ENCODE peak calls at places on chromosomes 3 and 15, in four cellular contexts. Z, V, P and H are unnamed samples.

GRCh38 chr3:19898725-19899124 is 35.3 kb downstream of the EFHB start:
- DNase-seq in Z (no peak), V (no peak), P (peak; percentile 73), H (no peak)

GRCh38 chr3:119220970-119221667 is 19.6 kb downstream of the B4GALT4 start:
- DNase-seq in Z (no peak), V (no peak), P (no peak), H (no peak)

GRCh38 chr3:183912895-183913579 is 28.4 kb upstream of the PARL start:
- DNase-seq in Z (no peak), V (no peak), P (peak; percentile 55), H (no peak)

GRCh38 chr3:162103808-162104207 is 607.2 kb downstream of the OTOL1 start:
- DNase-seq in Z (no peak), V (no peak), P (no peak), H (no peak)

GRCh38 chr3:195834675-195835583 is 23.2 kb upstream of the MUC4 start:
- DNase-seq in Z (no peak), V (no peak), P (no peak), H (no peak)

GRCh38 chr15:51878446-51879386 is 49.3 kb downstream of the TMOD3 start:
- DNase-seq in Z (no peak), V (peak; percentile 39), P (no peak), H (no peak)

GRCh38 chr15:65087873-65088642 is 11.5 kb downstream of the KBTBD13 start:
- DNase-seq in Z (no peak), V (no peak), P (no peak), H (no peak)

GRCh38 chr3:27642796-27643195 is 79.3 kb downstream of the EOMES start:
- DNase-seq in Z (no peak), V (no peak), P (no peak), H (no peak)

GRCh38 chr3:142077859-142078500 is 71.4 kb downstream of the TFDP2 start:
- DNase-seq in Z (no peak), V (no peak), P (no peak), H (no peak)

GRCh38 chr3:177810162-177810623 is 612.9 kb upstream of the TBL1XR1 start:
- DNase-seq in Z (no peak), V (no peak), P (peak; percentile 61), H (peak; percentile 86)

GRCh38 chr15:57772223-57772957 is 65.9 kb downstream of the POLR2M start:
- DNase-seq in Z (no peak), V (no peak), P (no peak), H (no peak)

GRCh38 chr3:53844262-53845102 is 1.7 kb downstream of the CHDH start:
- DNase-seq in Z (no peak), V (no peak), P (peak; percentile 85), H (no peak)

GRCh38 chr3:143794793-143795462 is 53.3 kb downstream of the SLC9A9 start:
- DNase-seq in Z (no peak), V (no peak), P (no peak), H (no peak)

GRCh38 chr3:150114873-150115570 is 144.3 kb upstream of the PFN2 start:
- DNase-seq in Z (peak; percentile 69), V (no peak), P (no peak), H (no peak)

GRCh38 chr15:68614621-68615035 is 35.8 kb downstream of the CORO2B start:
- DNase-seq in Z (no peak), V (no peak), P (no peak), H (no peak)

GRCh38 chr3:13269711-13270378 is 150.3 kb downstream of the NUP210 start:
- DNase-seq in Z (no peak), V (no peak), P (no peak), H (no peak)

GRCh38 chr15:39369768-39370167 is 211.1 kb upstream of the THBS1 start:
- DNase-seq in Z (no peak), V (no peak), P (no peak), H (no peak)

GRCh38 chr3:52291508-52292181 is 4.0 kb downstream of the GLYCTK start:
- DNase-seq in Z (no peak), V (no peak), P (no peak), H (no peak)

GRCh38 chr3:194617827-194618226 is 15.4 kb downstream of the TMEM44 start:
- DNase-seq in Z (no peak), V (no peak), P (no peak), H (no peak)

GRCh38 chr3:126461450-126462070 is 14.1 kb downstream of the ZXDC start:
- DNase-seq in Z (no peak), V (no peak), P (no peak), H (no peak)

GRCh38 chr3:185549111-185549510 is 3.3 kb downstream of the LIPH start:
- DNase-seq in Z (no peak), V (no peak), P (no peak), H (peak; percentile 68)

GRCh38 chr3:185555101-185555501 is 2.7 kb upstream of the LIPH start:
- DNase-seq in Z (no peak), V (no peak), P (no peak), H (no peak)

GRCh38 chr3:185552358-185552877 is at the start of gene LIPH:
- DNase-seq in Z (peak; percentile 61), V (peak; percentile 46), P (no peak), H (peak; percentile 48)

DNA sequence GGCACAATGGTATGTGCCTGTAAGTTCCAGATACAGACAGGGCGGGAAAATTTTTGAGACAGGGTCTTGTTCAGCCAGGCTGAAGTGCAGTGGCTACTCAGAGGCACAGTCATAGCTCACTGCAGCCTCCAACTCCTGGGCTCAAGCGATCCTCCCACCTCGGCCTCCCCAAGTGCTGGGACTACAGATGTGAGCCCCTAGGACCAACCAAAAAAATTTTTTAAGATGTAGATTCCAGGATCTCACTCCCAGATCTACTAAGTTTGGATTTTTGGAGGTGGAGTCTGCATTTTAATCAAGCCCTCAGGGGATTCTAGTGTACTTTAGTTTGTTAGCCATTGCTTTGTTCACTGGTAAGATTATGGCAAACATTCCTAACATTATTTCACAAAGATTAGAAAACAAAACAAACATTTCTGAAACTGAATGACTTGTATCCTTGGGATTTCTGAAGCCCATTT is 2.7 kb downstream of the LIPH start:
- DNase-seq in Z (no peak), V (no peak), P (peak; percentile 25), H (peak; percentile 57)
- TF ChIP-seq JUNB in Z (no peak), V (no peak), P (no peak), H (no peak)

DNA sequence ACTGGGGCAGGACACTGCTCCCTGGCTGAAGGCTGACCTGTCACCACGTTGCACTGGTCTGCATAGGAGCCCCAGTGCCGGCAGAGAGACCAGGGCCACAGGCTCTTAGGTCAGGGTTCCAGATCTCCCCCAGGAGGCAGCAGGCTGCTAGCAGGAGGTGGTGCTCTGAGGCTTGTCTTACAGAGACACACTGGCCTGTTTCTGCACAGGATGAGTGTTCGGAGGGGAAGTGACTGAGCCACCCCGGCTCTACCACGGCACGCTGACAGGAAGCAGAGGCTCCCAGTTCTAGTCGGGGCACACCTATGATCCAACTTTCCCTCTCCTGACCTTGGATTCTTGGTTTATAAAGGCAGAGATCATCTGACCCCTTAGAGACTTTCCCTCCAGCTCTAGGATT is 8.6 kb downstream of the FBXL22 start:
- DNase-seq in Z (no peak), V (no peak), P (no peak), H (no peak)
- TF ChIP-seq CHD4 in Z (no peak), V (no peak), P (no peak), H (no peak)

GRCh38 chr15:70383856-70384255 is 286.1 kb upstream of the TLE3 start:
- DNase-seq in Z (no peak), V (no peak), P (no peak), H (no peak)

GRCh38 chr15:70380484-70380883 is 282.8 kb upstream of the TLE3 start:
- DNase-seq in Z (no peak), V (no peak), P (no peak), H (no peak)

GRCh38 chr15:70382009-70382749 is 284.5 kb upstream of the TLE3 start:
- DNase-seq in Z (no peak), V (no peak), P (no peak), H (no peak)

GRCh38 chr15:70385052-70385451 is 287.3 kb upstream of the TLE3 start:
- DNase-seq in Z (no peak), V (no peak), P (no peak), H (no peak)

DNA sequence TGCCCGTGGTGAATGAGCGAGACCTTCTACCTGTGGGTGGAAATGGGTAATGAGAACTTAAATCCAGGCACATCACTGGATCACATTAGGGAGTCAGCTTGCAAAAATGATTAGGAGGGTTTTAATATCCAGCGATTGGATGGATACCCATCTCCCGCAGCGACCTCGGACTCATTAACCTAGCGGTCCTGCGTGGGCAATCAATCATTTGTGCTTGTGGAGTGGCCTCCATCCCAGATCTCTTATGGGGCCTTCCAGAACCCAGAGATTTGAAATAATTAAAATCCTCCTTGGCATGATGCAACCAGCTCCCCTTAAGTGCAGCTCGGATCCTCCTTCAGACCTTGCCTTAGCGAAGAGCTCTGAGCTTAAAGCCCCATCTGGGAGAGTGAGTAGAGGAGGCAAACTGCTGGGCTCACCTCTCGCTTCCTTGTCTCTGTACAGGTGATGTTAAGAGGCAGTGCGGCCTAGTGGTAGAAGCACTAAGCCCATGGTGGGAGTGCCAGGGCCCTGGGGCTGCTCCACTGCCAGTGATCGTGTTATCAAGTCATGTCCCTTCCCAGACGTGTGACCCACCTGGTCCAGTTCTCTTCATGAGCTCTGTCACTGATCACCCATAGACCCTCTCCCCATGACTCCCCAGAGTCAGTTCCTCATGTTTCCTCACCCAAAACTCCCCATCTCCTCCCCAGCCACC is 285.2 kb upstream of the TLE3 start:
- DNase-seq in Z (no peak), V (no peak), P (no peak), H (no peak)
- TF ChIP-seq JUNB in Z (no peak), V (no peak), P (no peak), H (no peak)

DNA sequence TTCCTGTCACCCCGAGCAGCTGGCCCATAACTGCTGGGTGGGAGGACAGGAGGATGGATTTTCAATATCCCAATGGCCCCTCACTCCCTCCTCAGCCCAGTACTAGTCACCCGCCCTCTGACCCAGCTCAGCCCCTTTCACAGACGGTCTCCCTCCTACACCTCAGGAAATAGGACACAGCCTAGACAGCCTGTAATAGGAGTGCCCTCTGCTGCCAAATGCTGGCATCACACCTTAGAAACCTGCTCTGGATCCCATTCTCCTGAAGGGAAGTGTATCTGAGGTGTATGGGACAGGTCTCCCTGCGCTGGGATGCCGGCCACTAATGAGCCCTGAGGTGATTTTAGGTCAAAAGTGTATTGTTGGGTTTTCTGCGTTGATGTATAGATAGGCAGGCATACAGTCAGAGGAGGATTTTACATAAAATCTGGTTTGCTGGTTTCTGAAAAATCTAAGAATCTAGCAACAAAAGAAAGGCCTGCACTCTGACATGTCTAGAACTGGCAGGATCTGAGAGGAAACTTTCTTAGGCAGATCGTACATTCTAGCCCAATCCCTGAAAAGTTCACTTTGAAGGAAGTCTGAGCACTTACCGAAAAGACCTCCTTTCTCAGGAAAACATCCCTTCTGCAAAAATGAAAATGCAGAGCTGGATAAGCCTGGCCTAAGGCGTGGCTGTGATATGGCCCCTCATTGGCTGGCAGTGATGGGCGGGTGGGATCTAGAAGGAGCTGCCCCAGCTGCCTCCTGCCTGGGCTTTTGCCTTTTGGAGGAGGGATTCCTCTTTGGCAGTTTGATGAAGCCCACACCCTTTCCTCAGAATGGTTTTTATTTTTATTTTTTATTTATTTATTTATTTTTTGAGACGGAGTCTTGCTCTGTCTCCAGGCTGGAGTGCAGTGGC is 3.7 kb upstream of the DZIP1L start:
- DNase-seq in Z (peak; percentile 25), V (peak; percentile 30), P (peak; percentile 70), H (peak; percentile 64)
- TF ChIP-seq CHD4 in Z (no peak), V (no peak), P (no peak), H (no peak)

GRCh38 chr15:76343313-76343996 is 6.9 kb downstream of the ISL2 start:
- DNase-seq in Z (no peak), V (no peak), P (no peak), H (no peak)
- TF ChIP-seq JUNB in Z (no peak), V (no peak), P (no peak), H (no peak)